ENCODE peak calls at places on chromosomes 12 and 14, in nine cellular contexts. J is CD4-positive, CD25-positive, alpha-beta regulatory T cell; D is choroid plexus epithelial cell; M is NCI-H345; G is GM10248; U is EL; F is GM03348; C is RWPE2; I is immature natural killer cell. S is an unnamed sample.
A peak's percentile ranks its signal among the peaks of the same experiment; 100 is the strongest.

GRCh38 chr14:76810953-76811400 is 1.7 kb downstream of the ANGEL1 start:
- DNase-seq in J (peak; percentile 51), D (peak; percentile 54), M (no peak), G (peak; percentile 44), U (peak; percentile 30), F (peak; percentile 57), C (no peak), I (no peak), S (no peak)

GRCh38 chr12:81998761-81999378 is 239.7 kb upstream of the PPFIA2 start:
- DNase-seq in J (no peak), D (no peak), M (no peak), G (no peak), U (no peak), F (no peak), C (no peak), I (no peak), S (no peak)

GRCh38 chr12:119695034-119695433 is 27.1 kb downstream of the PRKAB1 start:
- DNase-seq in J (no peak), D (peak; percentile 49), M (no peak), G (no peak), U (no peak), F (peak; percentile 33), C (no peak), I (no peak), S (no peak)

GRCh38 chr12:10986812-10987211 is at the start of gene TAS2R50:
- DNase-seq in J (no peak), D (no peak), M (no peak), G (no peak), U (no peak), F (no peak), C (no peak), I (no peak), S (no peak)

GRCh38 chr12:94594443-94594825 is 55.9 kb downstream of the TMCC3 start:
- DNase-seq in J (no peak), D (no peak), M (no peak), G (no peak), U (peak; percentile 6), F (no peak), C (no peak), I (no peak), S (no peak)

GRCh38 chr12:77606348-77606747 is 224.3 kb upstream of the NAV3 start:
- DNase-seq in J (no peak), D (no peak), M (no peak), G (no peak), U (no peak), F (no peak), C (no peak), I (no peak), S (no peak)

GRCh38 chr14:57297852-57298251 is 29.1 kb downstream of the AP5M1 start:
- DNase-seq in J (no peak), D (no peak), M (no peak), G (no peak), U (no peak), F (no peak), C (no peak), I (no peak), S (no peak)

GRCh38 chr14:36647827-36648753 is 13.6 kb upstream of the PAX9 start:
- DNase-seq in J (no peak), D (peak; percentile 51), M (peak; percentile 70), G (peak; percentile 10), U (peak; percentile 34), F (peak; percentile 78), C (no peak), I (no peak), S (no peak)

GRCh38 chr12:93005928-93006654 is 77.0 kb upstream of the EEA1 start:
- DNase-seq in J (no peak), D (no peak), M (no peak), G (no peak), U (no peak), F (no peak), C (no peak), I (no peak), S (no peak)

GRCh38 chr14:95133282-95133681 is 24.0 kb downstream of the DICER1 start:
- DNase-seq in J (no peak), D (peak; percentile 32), M (no peak), G (no peak), U (no peak), F (no peak), C (no peak), I (no peak), S (no peak)

GRCh38 chr12:68451261-68452091 is 119.3 kb upstream of the MDM1 start:
- DNase-seq in J (peak; percentile 78), D (peak; percentile 73), M (peak; percentile 26), G (peak; percentile 22), U (peak; percentile 76), F (peak; percentile 59), C (no peak), I (peak; percentile 70), S (peak; percentile 50)

GRCh38 chr12:117328556-117329100 is 32.8 kb downstream of the NOS1 start:
- DNase-seq in J (no peak), D (no peak), M (peak; percentile 81), G (no peak), U (no peak), F (no peak), C (no peak), I (no peak), S (no peak)

GRCh38 chr12:3035815-3036702 is 41.1 kb upstream of the TSPAN9 start:
- DNase-seq in J (no peak), D (peak; percentile 66), M (no peak), G (no peak), U (no peak), F (no peak), C (no peak), I (no peak), S (no peak)

GRCh38 chr12:120586860-120587259 is 5.7 kb upstream of the POP5 start:
- DNase-seq in J (no peak), D (no peak), M (no peak), G (no peak), U (no peak), F (no peak), C (no peak), I (no peak), S (no peak)

GRCh38 chr12:112422531-112422930 is 3.8 kb downstream of the PTPN11 start:
- DNase-seq in J (no peak), D (peak; percentile 51), M (no peak), G (no peak), U (no peak), F (peak; percentile 29), C (no peak), I (no peak), S (no peak)

GRCh38 chr14:70907996-70908917 is 998 bp downstream of the PCNX1 start:
- DNase-seq in J (peak; percentile 74), D (peak; percentile 69), M (peak; percentile 39), G (peak; percentile 51), U (peak; percentile 64), F (peak; percentile 66), C (peak; percentile 74), I (peak; percentile 57), S (peak; percentile 72)

GRCh38 chr12:6178981-6179761 is 21.0 kb upstream of the CD9 start:
- DNase-seq in J (no peak), D (peak; percentile 51), M (no peak), G (no peak), U (peak; percentile 68), F (no peak), C (no peak), I (no peak), S (no peak)

GRCh38 chr12:52395761-52396434 is 10.2 kb downstream of the KRT82 start:
- DNase-seq in J (no peak), D (peak; percentile 36), M (peak; percentile 16), G (no peak), U (peak; percentile 43), F (peak; percentile 52), C (no peak), I (no peak), S (no peak)

GRCh38 chr14:89954045-89955021 is at the start of gene EFCAB11:
- DNase-seq in J (peak; percentile 99), D (peak; percentile 99), M (peak; percentile 99), G (peak; percentile 93), U (peak; percentile 100), F (peak; percentile 96), C (peak; percentile 99), I (peak; percentile 96), S (peak; percentile 86)

GRCh38 chr12:124715121-124715990 is 147.9 kb upstream of the NCOR2 start:
- DNase-seq in J (no peak), D (peak; percentile 43), M (peak; percentile 64), G (no peak), U (peak; percentile 46), F (peak; percentile 61), C (no peak), I (no peak), S (no peak)

GRCh38 chr14:58816416-58817115 is 178.8 kb downstream of the DACT1 start:
- DNase-seq in J (no peak), D (no peak), M (no peak), G (no peak), U (no peak), F (no peak), C (no peak), I (no peak), S (no peak)

GRCh38 chr12:67705394-67706370 is 57.1 kb downstream of the DYRK2 start:
- DNase-seq in J (no peak), D (peak; percentile 68), M (no peak), G (no peak), U (peak; percentile 95), F (peak; percentile 49), C (no peak), I (no peak), S (no peak)

GRCh38 chr12:124510301-124510970 is 57.0 kb downstream of the NCOR2 start:
- DNase-seq in J (peak; percentile 7), D (peak; percentile 16), M (no peak), G (no peak), U (no peak), F (no peak), C (no peak), I (no peak), S (no peak)

GRCh38 chr12:14635776-14636175 is 60.6 kb downstream of the GUCY2C start:
- DNase-seq in J (no peak), D (no peak), M (no peak), G (no peak), U (no peak), F (no peak), C (no peak), I (no peak), S (no peak)

GRCh38 chr14:23093993-23094665 is 807 bp downstream of the ACIN1 start:
- DNase-seq in J (peak; percentile 42), D (peak; percentile 24), M (no peak), G (no peak), U (no peak), F (no peak), C (no peak), I (no peak), S (peak; percentile 18)